ENCODE peak calls at places on chromosomes 4 and X, in eight cellular contexts. J, U, C, L, T, Y, N and E are unnamed samples.

GRCh38 chrX:103918050-103918449 is 44.4 kb upstream of the TMSB15B start:
- DNase-seq in J (peak; percentile 25), N (peak; percentile 71), Y (peak; percentile 20), C (peak; percentile 80), L (peak; percentile 42), U (peak; percentile 5), T (peak; percentile 74), E (peak; percentile 47)

GRCh38 chrX:114451397-114451796 is 132.5 kb upstream of the HTR2C start:
- DNase-seq in L (no peak), U (no peak), N (no peak), Y (no peak), T (no peak), J (no peak), C (no peak), E (no peak)

GRCh38 chrX:23616361-23616760 is 50.9 kb upstream of the PRDX4 start:
- DNase-seq in C (peak; percentile 48), L (no peak), J (no peak), Y (no peak), U (no peak), T (peak; percentile 42), N (peak; percentile 64), E (no peak)

GRCh38 chr4:20026456-20026855 is 225.2 kb upstream of the SLIT2 start:
- DNase-seq in L (no peak), T (peak; percentile 56), N (no peak), C (no peak), Y (no peak), U (no peak), J (no peak), E (no peak)

GRCh38 chr4:72112514-72113156 is 80.8 kb downstream of the NPFFR2 start:
- DNase-seq in T (peak; percentile 21), Y (no peak), L (no peak), N (peak; percentile 66), U (no peak), J (no peak), C (peak; percentile 99), E (no peak)

GRCh38 chr4:122329876-122330595 is 48.8 kb upstream of the ADAD1 start:
- DNase-seq in L (no peak), T (peak; percentile 21), U (no peak), C (peak; percentile 34), Y (no peak), J (no peak), N (no peak), E (no peak)

GRCh38 chrX:107579956-107580355 is 48.4 kb upstream of the PRPS1 start:
- DNase-seq in L (no peak), T (no peak), Y (no peak), U (no peak), N (no peak), C (no peak), J (no peak), E (no peak)

GRCh38 chr4:38050560-38051350 is 90.6 kb downstream of the PTTG2 start:
- DNase-seq in Y (no peak), J (no peak), C (no peak), L (no peak), N (no peak), T (peak; percentile 71), U (no peak), E (no peak)

GRCh38 chr4:8475751-8476575 is 35.4 kb downstream of the TRMT44 start:
- DNase-seq in Y (no peak), T (no peak), C (no peak), N (no peak), L (no peak), U (no peak), J (no peak), E (no peak)

GRCh38 chr4:125283702-125284279 is 31.0 kb upstream of the FAT4 start:
- DNase-seq in N (peak; percentile 8), U (no peak), C (peak; percentile 39), Y (no peak), J (no peak), L (no peak), T (peak; percentile 70), E (no peak)

GRCh38 chr4:86451560-86452322 is 91.9 kb upstream of the MAPK10 start:
- DNase-seq in L (no peak), J (no peak), C (peak; percentile 61), U (no peak), T (peak; percentile 41), N (no peak), Y (no peak), E (no peak)

GRCh38 chr4:99832854-99833253 is 16.2 kb downstream of the DAPP1 start:
- DNase-seq in L (no peak), Y (no peak), U (no peak), C (no peak), T (no peak), N (no peak), J (no peak), E (no peak)

GRCh38 chrX:129833153-129834004 is 10.3 kb downstream of the ZDHHC9 start:
- DNase-seq in C (no peak), L (no peak), U (no peak), J (no peak), N (no peak), T (peak; percentile 69), Y (no peak), E (no peak)

GRCh38 chr4:187103351-187103750 is 379.7 kb upstream of the FAT1 start:
- DNase-seq in Y (no peak), J (no peak), C (no peak), T (no peak), N (no peak), U (no peak), L (no peak), E (no peak)

GRCh38 chr4:151785484-151786157 is 24.8 kb upstream of the GATB start:
- DNase-seq in J (no peak), N (no peak), Y (no peak), C (no peak), T (no peak), U (no peak), L (no peak), E (no peak)
- H3K36me3 ChIP-seq in J (no peaks in the 10 kb centered on the region), N (no peaks in the 10 kb centered on the region), Y (no peaks in the 10 kb centered on the region), C (no peaks in the 10 kb centered on the region), T (no peaks in the 10 kb centered on the region), U (no peaks in the 10 kb centered on the region), L (no peaks in the 10 kb centered on the region), E (no peaks in the 10 kb centered on the region)

GRCh38 chr4:102819588-102820365 is 7.6 kb downstream of the UBE2D3 start:
- DNase-seq in L (peak; percentile 18), T (no peak), J (no peak), Y (no peak), U (no peak), C (no peak), N (no peak), E (no peak)
- H3K4me1 ChIP-seq in L (peaks cover 95% of the 10 kb centered on the region), T (peaks cover 54% of the 10 kb centered on the region), J (peaks cover 56% of the 10 kb centered on the region), Y (peaks cover 100% of the 10 kb centered on the region), U (no peaks in the 10 kb centered on the region), C (peaks cover 45% of the 10 kb centered on the region), N (peaks cover 33% of the 10 kb centered on the region), E (peaks cover 78% of the 10 kb centered on the region)

GRCh38 chrX:47171996-47172395 is 21.6 kb upstream of the UBA1 start:
- DNase-seq in T (no peak), U (no peak), N (no peak), Y (no peak), L (no peak), C (no peak), J (no peak), E (no peak)

GRCh38 chrX:47168495-47169073 is 23.6 kb downstream of the RBM10 start:
- DNase-seq in C (no peak), U (no peak), J (no peak), N (no peak), L (no peak), T (no peak), Y (no peak), E (no peak)

GRCh38 chrX:47169273-47169672 is 24.3 kb downstream of the RBM10 start:
- DNase-seq in J (no peak), Y (no peak), C (no peak), N (no peak), U (no peak), L (no peak), T (no peak), E (peak; percentile 50)

GRCh38 chrX:47170861-47171692 is 22.6 kb upstream of the UBA1 start:
- DNase-seq in L (no peak), J (no peak), T (no peak), C (no peak), U (no peak), N (no peak), Y (no peak), E (peak; percentile 52)

DNA sequence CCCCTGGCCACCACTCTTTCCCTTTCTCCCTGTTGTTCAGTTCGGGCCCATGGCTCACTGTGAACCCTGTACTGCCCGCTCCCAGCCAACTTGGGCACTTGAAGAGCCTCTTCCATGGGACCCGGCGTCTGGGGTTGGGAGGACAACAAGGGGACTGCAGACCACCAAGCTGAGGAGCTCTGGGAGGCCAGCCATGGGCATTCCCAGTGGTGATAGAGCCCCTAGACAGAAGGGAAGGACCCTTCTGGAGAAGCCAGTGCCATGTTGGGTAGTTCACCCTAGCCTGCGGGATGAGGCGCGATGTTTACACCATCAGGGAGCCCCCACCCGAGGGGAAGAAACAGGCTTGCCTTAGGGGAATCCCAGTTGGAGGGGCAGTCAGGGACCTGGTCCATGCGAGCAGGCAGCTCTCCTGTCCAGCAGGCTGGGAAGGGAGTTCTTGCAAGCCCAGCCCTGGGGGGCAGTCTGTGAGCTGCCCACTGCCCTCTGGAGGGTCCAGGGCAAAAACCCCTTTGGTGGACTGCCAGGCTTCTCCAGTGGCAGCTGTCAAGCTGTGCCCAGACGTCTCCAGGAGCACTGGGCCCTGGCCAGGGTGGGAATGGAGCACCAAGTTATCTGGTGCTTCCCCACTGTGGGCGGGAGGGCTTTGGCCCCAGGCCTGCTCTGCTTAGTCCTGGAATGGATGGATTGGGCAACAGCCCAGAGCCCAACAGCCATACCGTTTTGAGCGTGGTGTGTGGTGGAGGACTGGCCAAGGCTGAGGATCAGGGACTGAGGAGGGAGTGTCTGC is 23.7 kb upstream of the UBA1 start:
- DNase-seq in C (no peak), L (no peak), N (peak; percentile 26), J (peak; percentile 53), T (peak; percentile 84), U (no peak), Y (peak; percentile 47), E (no peak)
- H3K36me3 ChIP-seq in C (no peaks in the 10 kb centered on the region), L (peaks cover 11% of the 10 kb centered on the region), N (no peaks in the 10 kb centered on the region), J (peaks cover 48% of the 10 kb centered on the region), T (no peaks in the 10 kb centered on the region), U (no peaks in the 10 kb centered on the region), Y (peaks cover 18% of the 10 kb centered on the region), E (peaks cover 5% of the 10 kb centered on the region)

GRCh38 chr4:182562350-182562749 is 319.1 kb downstream of the TENM3 start:
- DNase-seq in C (no peak), L (no peak), J (no peak), T (no peak), Y (no peak), U (no peak), N (no peak), E (no peak)
- H3K4me1 ChIP-seq in C (no peaks in the 10 kb centered on the region), L (no peaks in the 10 kb centered on the region), J (no peaks in the 10 kb centered on the region), T (peaks cover 17% of the 10 kb centered on the region), Y (no peaks in the 10 kb centered on the region), U (no peaks in the 10 kb centered on the region), N (no peaks in the 10 kb centered on the region), E (no peaks in the 10 kb centered on the region)

GRCh38 chr4:94160774-94161173 is 46.9 kb upstream of the SMARCAD1 start:
- DNase-seq in T (no peak), J (no peak), N (no peak), U (no peak), Y (no peak), C (no peak), L (no peak), E (no peak)
- H3K36me3 ChIP-seq in T (no peaks in the 10 kb centered on the region), J (no peaks in the 10 kb centered on the region), N (no peaks in the 10 kb centered on the region), U (no peaks in the 10 kb centered on the region), Y (no peaks in the 10 kb centered on the region), C (no peaks in the 10 kb centered on the region), L (no peaks in the 10 kb centered on the region), E (no peaks in the 10 kb centered on the region)